ENCODE peak calls at places on chromosome X, in seven cellular contexts. I is K562, O is HepG2, L is H1, H is GM12878, M is HCT116, Z is SK-N-SH. U is an unnamed sample.
A peak's percentile ranks its signal among the peaks of the same experiment; 100 is the strongest.

GRCh38 chrX:11437642-11438379 is 144.6 kb downstream of the AMELX start:
- DNase-seq in I (peak; percentile 81), O (peak; percentile 19), L (no peak), H (no peak), M (no peak), Z (no peak), U (no peak)

GRCh38 chrX:143894938-143895337 is 11.1 kb downstream of the UBE2NL start:
- DNase-seq in I (no peak), O (no peak), L (no peak), H (no peak), M (no peak), Z (no peak), U (no peak)

GRCh38 chrX:73850124-73851013 is 287.4 kb downstream of the CHIC1 start:
- DNase-seq in I (peak; percentile 46), O (peak; percentile 1), L (no peak), H (peak; percentile 62), M (peak; percentile 7), Z (peak; percentile 44), U (peak; percentile 34)

GRCh38 chrX:54891573-54891972 is 29.1 kb upstream of the TRO start:
- DNase-seq in I (peak; percentile 58), O (peak; percentile 21), L (no peak), H (no peak), M (peak; percentile 23), Z (peak; percentile 29), U (peak; percentile 76)

GRCh38 chrX:149010026-149010898 is 494.8 kb downstream of the IDS start:
- DNase-seq in I (no peak), O (no peak), L (no peak), H (no peak), M (no peak), Z (no peak), U (no peak)

GRCh38 chrX:8987672-8988250 is 46.2 kb downstream of the FAM9B start:
- DNase-seq in I (no peak), O (no peak), L (no peak), H (no peak), M (no peak), Z (no peak), U (no peak)

GRCh38 chrX:150085881-150086280 is 147.6 kb upstream of the EOLA2 start:
- DNase-seq in I (no peak), O (no peak), L (no peak), H (no peak), M (no peak), Z (no peak), U (no peak)

GRCh38 chrX:119194631-119195030 is 41.5 kb upstream of the PGRMC1 start:
- DNase-seq in I (peak; percentile 21), O (no peak), L (no peak), H (no peak), M (no peak), Z (no peak), U (peak; percentile 18)

GRCh38 chrX:55450259-55450658 is 1.7 kb upstream of the MAGEH1 start:
- DNase-seq in I (peak; percentile 26), O (peak; percentile 3), L (no peak), H (no peak), M (no peak), Z (no peak), U (peak; percentile 21)

GRCh38 chrX:134181261-134181660 is 55.7 kb upstream of the CCDC160 start:
- DNase-seq in I (no peak), O (no peak), L (no peak), H (no peak), M (no peak), Z (no peak), U (no peak)

GRCh38 chrX:154023276-154024000 is 3.7 kb upstream of the IRAK1 start:
- DNase-seq in I (no peak), O (no peak), L (no peak), H (no peak), M (no peak), Z (no peak), U (no peak)

GRCh38 chrX:23554304-23554703 is 113.0 kb upstream of the PRDX4 start:
- DNase-seq in I (peak; percentile 34), O (peak; percentile 6), L (no peak), H (no peak), M (peak; percentile 22), Z (peak; percentile 10), U (peak; percentile 6)

GRCh38 chrX:109475174-109475891 is 6.6 kb downstream of the GUCY2F start:
- DNase-seq in I (peak; percentile 48), O (peak; percentile 35), L (peak; percentile 54), H (no peak), M (peak; percentile 54), Z (peak; percentile 31), U (peak; percentile 43)

GRCh38 chrX:47514553-47515235 is 31.7 kb upstream of the ZNF41 start:
- DNase-seq in I (no peak), O (no peak), L (no peak), H (no peak), M (no peak), Z (no peak), U (no peak)

GRCh38 chrX:23908219-23909003 is 605 bp downstream of the CXorf58 start:
- DNase-seq in I (peak; percentile 51), O (no peak), L (no peak), H (no peak), M (no peak), Z (no peak), U (no peak)

GRCh38 chrX:50812995-50813842 is 775 bp downstream of the SHROOM4 start:
- DNase-seq in I (no peak), O (no peak), L (peak; percentile 55), H (no peak), M (no peak), Z (peak; percentile 39), U (peak; percentile 30)

GRCh38 chrX:1231850-1232505 is 19.5 kb upstream of the CRLF2 start:
- DNase-seq in I (no peak), O (no peak), L (no peak), H (no peak), M (no peak), Z (no peak), U (no peak)

GRCh38 chrX:3950373-3950772 is 236.9 kb upstream of the PRKX start:
- DNase-seq in I (no peak), O (no peak), L (no peak), H (no peak), M (no peak), Z (no peak), U (no peak)

GRCh38 chrX:78595901-78596502 is 63.1 kb downstream of the RTL3 start:
- DNase-seq in I (no peak), O (no peak), L (peak; percentile 47), H (no peak), M (no peak), Z (no peak), U (no peak)

GRCh38 chrX:56029188-56029587 is 203.0 kb upstream of the KLF8 start:
- DNase-seq in I (no peak), O (no peak), L (no peak), H (no peak), M (no peak), Z (no peak), U (no peak)

GRCh38 chrX:134735015-134735414 is 76.7 kb upstream of the PLAC1 start:
- DNase-seq in I (no peak), O (no peak), L (no peak), H (no peak), M (no peak), Z (no peak), U (no peak)

GRCh38 chrX:70262952-70263567 is 3.1 kb upstream of the P2RY4 start:
- DNase-seq in I (peak; percentile 60), O (peak; percentile 23), L (peak; percentile 70), H (no peak), M (no peak), Z (peak; percentile 44), U (peak; percentile 15)

GRCh38 chrX:67555578-67556203 is 11.9 kb downstream of the AR start:
- DNase-seq in I (peak; percentile 43), O (peak; percentile 8), L (peak; percentile 46), H (no peak), M (no peak), Z (peak; percentile 45), U (peak; percentile 66)

GRCh38 chrX:537156-537555 is 93.4 kb upstream of the SHOX start:
- DNase-seq in I (no peak), O (no peak), L (no peak), H (no peak), M (no peak), Z (no peak), U (no peak)

DNA sequence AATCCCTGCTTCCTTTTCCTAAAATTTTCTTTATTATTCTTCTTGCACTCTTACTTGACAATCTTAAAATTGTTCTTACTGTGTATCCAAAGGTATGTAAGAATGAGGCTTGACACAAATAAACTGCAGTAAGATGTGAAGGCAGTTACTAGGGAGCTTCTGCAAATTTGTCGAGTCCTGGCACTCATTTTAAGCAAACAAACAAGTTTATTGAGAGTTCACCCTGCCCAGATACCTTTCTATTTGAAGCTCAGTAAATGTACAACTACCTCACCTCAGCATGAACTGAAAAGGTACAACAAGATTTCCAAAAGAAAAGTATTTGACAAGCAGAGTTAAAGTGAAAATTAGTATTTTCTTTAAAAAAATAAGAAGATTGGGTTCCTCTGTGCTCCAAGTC is 13.3 kb upstream of the SYTL4 start:
- DNase-seq in I (no peak), O (no peak), L (no peak), H (no peak), M (no peak), Z (no peak), U (no peak)
- TF ChIP-seq JUND in I (no peak), O (no peak), L (no peak), H (no peak), M (no peak), Z (no peak), U (no peak)

GRCh38 chrX:17689971-17690409 is 47.3 kb upstream of the SCML1 start:
- DNase-seq in I (peak; percentile 35), O (peak; percentile 35), L (no peak), H (peak; percentile 7), M (peak; percentile 16), Z (peak; percentile 61), U (peak; percentile 38)

GRCh38 chrX:17687648-17688047 is 49.6 kb upstream of the SCML1 start:
- DNase-seq in I (no peak), O (no peak), L (no peak), H (no peak), M (no peak), Z (no peak), U (no peak)

GRCh38 chrX:17697191-17697590 is 40.1 kb upstream of the SCML1 start:
- DNase-seq in I (no peak), O (peak; percentile 56), L (no peak), H (no peak), M (no peak), Z (no peak), U (no peak)

GRCh38 chrX:17692709-17693346 is 44.5 kb upstream of the SCML1 start:
- DNase-seq in I (peak; percentile 1), O (no peak), L (no peak), H (no peak), M (no peak), Z (no peak), U (peak; percentile 25)
- TF ChIP-seq JUND in I (peak; percentile 39), O (no peak), L (peak; percentile 90), H (no peak), M (no peak), Z (no peak), U (no peak)

GRCh38 chrX:129653985-129654651 is 638 bp downstream of the APLN start:
- DNase-seq in I (no peak), O (no peak), L (no peak), H (no peak), M (no peak), Z (peak; percentile 74), U (peak; percentile 29)
- TF ChIP-seq JUND in I (no peak), O (no peak), L (no peak), H (no peak), M (no peak), Z (no peak), U (no peak)

DNA sequence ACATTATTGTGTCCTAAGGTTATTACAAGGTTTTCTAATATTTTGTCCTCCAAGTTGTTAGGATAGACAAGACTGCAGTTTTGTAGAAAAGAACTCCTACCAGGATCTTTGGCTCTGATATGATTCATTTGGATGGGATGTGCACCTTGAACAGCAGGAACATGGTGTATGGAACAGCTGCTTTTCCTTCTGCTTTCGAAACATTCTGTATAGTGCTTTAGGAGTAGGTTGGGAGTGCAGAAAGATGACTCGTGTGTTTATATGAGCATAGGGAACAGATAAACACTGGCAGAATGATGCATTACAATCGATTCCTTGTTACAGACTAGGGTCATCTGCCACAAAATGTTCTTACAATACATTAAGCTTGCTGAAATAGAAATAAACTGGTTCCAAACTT is 790.1 kb downstream of the DMD start:
- DNase-seq in I (no peak), O (no peak), L (no peak), H (no peak), M (no peak), Z (no peak), U (no peak)
- TF ChIP-seq JUND in I (no peak), O (no peak), L (no peak), H (no peak), M (no peak), Z (no peak), U (no peak)